ENCODE peak calls at places on chromosomes 1 and 21, in eight cellular contexts. X is dorsolateral prefrontal cortex, A is right cardiac atrium, V is upper lobe of right lung, W is aorta, G is substantia nigra, Z is neural progenitor cell, I is IMR-90. U is an unnamed sample.
A peak's percentile ranks its signal among the peaks of the same experiment; 100 is the strongest.

GRCh38 chr1:70720133-70720920 is 309.3 kb downstream of the CTH start:
- DNase-seq in W (no peak), X (no peak), G (no peak), Z (no peak), A (no peak), I (no peak), V (no peak), U (no peak)

GRCh38 chr1:68449901-68450300 is at the start of gene RPE65:
- DNase-seq in V (no peak), Z (peak; percentile 20), A (no peak), W (no peak), X (no peak), I (no peak), G (no peak), U (no peak)

GRCh38 chr1:160978510-160978927 is 23.9 kb upstream of the ITLN2 start:
- DNase-seq in G (no peak), W (no peak), I (no peak), A (no peak), Z (no peak), V (no peak), X (no peak), U (no peak)

GRCh38 chr1:230105754-230106625 is 39.0 kb downstream of the GALNT2 start:
- DNase-seq in W (no peak), I (peak; percentile 85), G (no peak), V (no peak), A (no peak), X (no peak), Z (no peak), U (no peak)

GRCh38 chr1:203682401-203683383 is 56.1 kb downstream of the ATP2B4 start:
- DNase-seq in G (no peak), Z (no peak), V (no peak), X (no peak), A (no peak), W (no peak), I (peak; percentile 34), U (no peak)

GRCh38 chr1:169307176-169307575 is 60.4 kb downstream of the NME7 start:
- DNase-seq in X (no peak), V (no peak), Z (no peak), A (no peak), I (no peak), G (no peak), W (no peak), U (no peak)

GRCh38 chr21:45992311-45993209 is 11.0 kb downstream of the COL6A1 start:
- DNase-seq in G (no peak), W (peak; percentile 56), X (peak; percentile 17), I (no peak), V (peak; percentile 65), Z (no peak), A (peak; percentile 75), U (no peak)

GRCh38 chr21:16195476-16195875 is 465.7 kb downstream of the USP25 start:
- DNase-seq in G (no peak), W (no peak), V (no peak), A (no peak), X (no peak), I (peak; percentile 70), Z (no peak), U (no peak)

GRCh38 chr1:116164890-116165176 is 53.6 kb downstream of the MAB21L3 start:
- DNase-seq in I (no peak), V (no peak), A (no peak), G (no peak), X (no peak), Z (no peak), W (no peak), U (no peak)

GRCh38 chr1:54314691-54315455 is 91.3 kb downstream of the SSBP3 start:
- DNase-seq in Z (no peak), G (no peak), I (no peak), X (no peak), A (no peak), V (no peak), W (no peak), U (no peak)

GRCh38 chr1:198725090-198725489 is 86.2 kb downstream of the PTPRC start:
- DNase-seq in Z (no peak), V (no peak), G (no peak), W (no peak), A (no peak), X (no peak), I (peak; percentile 15), U (no peak)

GRCh38 chr1:12371053-12371452 is 141.2 kb downstream of the VPS13D start:
- DNase-seq in I (no peak), W (no peak), G (no peak), X (no peak), A (no peak), V (no peak), Z (no peak), U (no peak)

GRCh38 chr1:12372180-12372579 is 142.3 kb downstream of the VPS13D start:
- DNase-seq in I (no peak), X (no peak), V (no peak), G (no peak), W (no peak), Z (no peak), A (no peak), U (no peak)

GRCh38 chr1:12370241-12370980 is 140.6 kb downstream of the VPS13D start:
- DNase-seq in Z (no peak), X (no peak), G (no peak), A (no peak), W (no peak), I (no peak), V (no peak), U (no peak)

GRCh38 chr1:12369258-12369657 is 139.4 kb downstream of the VPS13D start:
- DNase-seq in A (no peak), G (no peak), I (peak; percentile 46), W (no peak), V (no peak), X (no peak), Z (no peak), U (no peak)

DNA sequence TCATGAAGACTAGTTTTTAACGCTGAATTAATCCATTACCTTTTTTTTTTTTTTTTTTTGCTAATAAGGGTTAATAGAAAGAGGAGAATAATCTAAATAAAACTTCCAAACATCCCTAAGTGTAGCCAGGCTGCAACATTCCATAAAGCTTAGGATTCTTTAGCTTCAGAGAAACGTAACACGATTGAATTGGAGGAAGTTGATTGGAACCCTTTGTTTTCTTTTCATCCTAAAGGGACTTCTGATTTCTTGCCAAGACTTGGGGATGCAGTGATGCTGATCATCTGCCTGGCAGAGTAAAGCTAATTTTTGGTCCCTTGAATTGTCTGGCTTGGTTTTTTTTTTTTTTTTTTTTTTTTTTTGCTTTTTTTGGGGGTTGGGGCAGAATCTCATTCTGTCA is 142.9 kb downstream of the VPS13D start:
- DNase-seq in X (no peak), I (no peak), A (no peak), Z (no peak), G (no peak), W (no peak), V (no peak), U (no peak)
- H3K27ac ChIP-seq in X (no peak overlapping the region), I (no peak overlapping the region), A (no peak overlapping the region), Z (no peak overlapping the region), G (no peak overlapping the region), W (no peak overlapping the region), V (no peak overlapping the region), U (no peak overlapping the region)

GRCh38 chr1:10539411-10540043 is 64.8 kb downstream of the PEX14 start:
- DNase-seq in A (no peak), G (no peak), X (no peak), V (no peak), W (no peak), I (peak; percentile 38), Z (no peak), U (no peak)

GRCh38 chr1:10541286-10541685 is 66.5 kb downstream of the PEX14 start:
- DNase-seq in W (no peak), Z (no peak), I (no peak), X (no peak), A (no peak), V (no peak), G (no peak), U (no peak)

GRCh38 chr1:10540277-10541005 is 65.7 kb downstream of the PEX14 start:
- DNase-seq in Z (no peak), W (no peak), X (no peak), I (peak; percentile 54), G (no peak), A (peak; percentile 77), V (no peak), U (no peak)

GRCh38 chr1:10537082-10537766 is 62.5 kb downstream of the PEX14 start:
- DNase-seq in X (no peak), V (no peak), A (no peak), G (no peak), Z (no peak), I (peak; percentile 16), W (no peak), U (no peak)

DNA sequence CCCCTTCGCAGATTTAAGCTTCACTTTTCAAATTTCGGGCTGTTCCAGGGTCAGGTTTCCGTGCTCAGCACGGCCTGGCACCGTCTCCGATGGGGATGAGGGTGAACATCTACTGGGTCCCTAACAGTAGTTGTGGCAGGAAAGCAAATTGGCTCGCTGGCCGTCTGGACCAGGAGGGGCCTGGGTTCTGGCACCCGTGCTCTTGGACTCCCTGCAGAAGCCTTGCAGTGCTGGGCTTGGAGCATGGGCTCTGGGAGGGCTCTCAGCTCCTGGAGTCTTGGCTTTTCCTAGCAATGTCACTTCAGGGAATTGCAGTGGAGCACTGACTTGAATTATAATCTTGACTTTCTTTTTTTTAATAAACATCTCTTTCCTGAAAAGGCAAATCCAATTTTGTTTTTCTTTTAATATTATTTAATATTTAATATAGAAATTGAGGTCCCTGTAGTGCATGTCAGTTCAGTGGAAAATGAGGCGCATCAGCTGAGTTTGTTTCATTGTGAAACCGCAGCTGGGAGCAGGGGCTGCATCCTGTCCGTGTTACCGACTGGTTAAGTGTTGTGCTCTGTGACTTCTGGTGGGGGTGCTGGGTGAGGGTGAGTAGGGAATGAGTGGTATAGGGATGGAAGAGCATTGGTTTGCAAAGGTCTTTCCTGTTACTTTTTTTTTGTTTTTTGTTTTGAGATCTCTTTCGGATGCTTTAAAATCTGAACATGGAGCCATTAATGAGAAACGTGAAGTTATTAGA is 64.0 kb downstream of the PEX14 start:
- DNase-seq in G (no peak), W (no peak), X (no peak), Z (no peak), V (no peak), A (peak; percentile 72), I (peak; percentile 28), U (no peak)
- H3K27ac ChIP-seq in G (no peak overlapping the region), W (no peak overlapping the region), X (no peak overlapping the region), Z (no peak overlapping the region), V (no peak overlapping the region), A (no peak overlapping the region), I (no peak overlapping the region), U (no peak overlapping the region)

GRCh38 chr1:205676002-205676401 is 4.3 kb downstream of the SLC45A3 start:
- DNase-seq in G (no peak), X (no peak), I (no peak), Z (no peak), W (no peak), A (no peak), V (no peak), U (no peak)
- H3K27ac ChIP-seq in G (peak overlapping the region; percentile 93), X (peak overlapping the region; percentile 98), I (no peak overlapping the region), Z (no peak overlapping the region), W (no peak overlapping the region), A (no peak overlapping the region), V (no peak overlapping the region), U (peak overlapping the region; percentile 99)

DNA sequence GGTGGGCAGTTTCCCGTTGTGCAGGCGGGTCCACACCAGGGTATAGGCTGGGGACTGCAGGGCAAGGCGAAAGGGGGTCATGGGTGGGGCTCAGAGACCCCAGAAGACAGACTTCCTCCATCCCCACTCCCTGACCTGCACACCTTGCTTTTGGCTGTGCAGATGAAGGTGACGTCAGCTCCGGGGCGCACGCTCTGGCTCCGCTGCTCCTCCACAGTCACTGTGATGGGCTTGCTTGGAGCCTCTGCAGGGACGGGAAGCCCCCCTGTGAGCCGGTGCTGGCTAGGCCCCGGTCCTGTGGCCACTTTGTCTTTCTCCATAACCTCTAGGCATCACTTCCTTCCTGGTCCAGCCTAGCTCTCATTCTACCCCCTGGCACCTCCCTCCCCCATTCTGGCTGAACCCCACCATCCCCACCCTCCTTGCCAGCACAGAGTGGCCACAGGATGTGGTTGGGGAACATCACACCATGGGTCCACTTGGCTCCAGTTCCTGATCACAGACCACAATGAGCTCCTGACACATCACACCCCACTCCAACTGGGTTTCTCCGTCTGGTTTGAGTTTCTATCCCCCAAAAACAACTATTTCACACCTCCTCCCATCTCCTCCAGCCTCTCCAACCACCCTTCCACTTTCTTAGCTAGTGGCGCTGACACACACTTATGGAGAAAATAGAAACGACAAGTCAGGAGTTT is 45.2 kb downstream of the LDLRAD2 start:
- DNase-seq in G (no peak), X (no peak), Z (no peak), I (no peak), W (no peak), A (peak; percentile 59), V (no peak), U (no peak)
- H3K27ac ChIP-seq in G (no peak overlapping the region), X (no peak overlapping the region), Z (no peak overlapping the region), I (no peak overlapping the region), W (no peak overlapping the region), A (no peak overlapping the region), V (no peak overlapping the region), U (no peak overlapping the region)

U was measured in caudate nucleus.